ENCODE peak calls at places on chromosome 4, in five cellular contexts. B, Y, Q, K and X are unnamed samples.

GRCh38 chr4:187335339-187335738 is 611.7 kb upstream of the FAT1 start:
- DNase-seq in Q (no peak), K (no peak), Y (no peak), B (no peak), X (no peak)

GRCh38 chr4:140777401-140777800 is 21.2 kb upstream of the TBC1D9 start:
- DNase-seq in Y (no peak), B (no peak), Q (no peak), K (no peak), X (no peak)

GRCh38 chr4:83996254-83996653 is 460.3 kb downstream of the GPAT3 start:
- DNase-seq in B (no peak), K (no peak), Y (no peak), Q (no peak), X (no peak)

GRCh38 chr4:107618656-107619055 is 101.4 kb downstream of the PAPSS1 start:
- DNase-seq in K (no peak), Y (no peak), B (no peak), Q (no peak), X (no peak)

GRCh38 chr4:111362891-111363290 is 740.0 kb upstream of the PITX2 start:
- DNase-seq in B (no peak), Y (no peak), Q (peak; percentile 16), K (no peak), X (no peak)

GRCh38 chr4:123350191-123350544 is 46.4 kb upstream of the SPRY1 start:
- DNase-seq in Y (no peak), B (no peak), K (no peak), Q (no peak), X (no peak)

GRCh38 chr4:3371581-3372001 is 70.2 kb upstream of the HGFAC start:
- DNase-seq in B (no peak), Q (no peak), K (peak; percentile 5), Y (no peak), X (no peak)

GRCh38 chr4:133866328-133866699 is 335.3 kb downstream of the PABPC4L start:
- DNase-seq in Y (no peak), K (no peak), Q (no peak), B (no peak), X (no peak)

GRCh38 chr4:4260185-4260751 is 12.2 kb upstream of the TMEM128 start:
- DNase-seq in B (peak; percentile 39), Y (no peak), K (peak; percentile 52), Q (no peak), X (no peak)

GRCh38 chr4:185011408-185011807 is 6.9 kb upstream of the HELT start:
- DNase-seq in Y (no peak), Q (no peak), B (no peak), K (no peak), X (no peak)